ENCODE peak calls at places on chromosomes 7 and 10, in six cellular contexts. O is mucosa of descending colon, K is lower lobe of right lung, Y is lower leg skin, V is DND-41, T is mesendoderm. Q is an unnamed sample.
A peak's percentile ranks its signal among the peaks of the same experiment; 100 is the strongest.

GRCh38 chr10:101139421-101139911 is 8.4 kb downstream of the TLX1 start:
- DNase-seq in O (no peak), K (no peak), Y (no peak), V (no peak), T (peak; percentile 86), Q (no peak)

GRCh38 chr7:65250697-65251395 is 122.8 kb upstream of the ZNF92 start:
- DNase-seq in O (no peak), K (no peak), Y (peak; percentile 58), V (no peak), T (no peak), Q (no peak)

GRCh38 chr10:13665516-13666262 is 78.9 kb downstream of the PRPF18 start:
- DNase-seq in O (no peak), K (no peak), Y (peak; percentile 76), V (no peak), T (no peak), Q (no peak)

GRCh38 chr7:150367677-150368097 is 935 bp upstream of the REPIN1 start:
- DNase-seq in O (no peak), K (no peak), Y (no peak), V (no peak), T (no peak), Q (no peak)

GRCh38 chr10:5557799-5558771 is 33.3 kb downstream of the CALML3 start:
- DNase-seq in O (no peak), K (peak; percentile 43), Y (peak; percentile 83), V (no peak), T (peak; percentile 33), Q (no peak)

GRCh38 chr10:62805139-62806092 is 896 bp downstream of the ADO start:
- DNase-seq in O (peak; percentile 47), K (peak; percentile 71), Y (peak; percentile 90), V (no peak), T (peak; percentile 77), Q (no peak)

GRCh38 chr10:80855348-80855971 is 317.8 kb downstream of the SH2D4B start:
- DNase-seq in O (peak; percentile 15), K (no peak), Y (no peak), V (peak; percentile 5), T (peak; percentile 78), Q (no peak)

GRCh38 chr10:95542330-95542729 is 18.8 kb downstream of the SORBS1 start:
- DNase-seq in O (no peak), K (no peak), Y (no peak), V (no peak), T (peak; percentile 69), Q (no peak)

GRCh38 chr10:18060217-18060616 is 80.0 kb upstream of the CACNB2 start:
- DNase-seq in O (no peak), K (no peak), Y (no peak), V (no peak), T (peak; percentile 39), Q (no peak)

GRCh38 chr7:51606601-51607154 is 290.1 kb upstream of the COBL start:
- DNase-seq in O (peak; percentile 63), K (no peak), Y (no peak), V (no peak), T (no peak), Q (no peak)

GRCh38 chr7:25665346-25665745 is 437.1 kb upstream of the NPVF start:
- DNase-seq in O (peak; percentile 16), K (no peak), Y (peak; percentile 89), V (no peak), T (no peak), Q (no peak)

GRCh38 chr7:47889723-47890122 is 58.5 kb downstream of the PKD1L1 start:
- DNase-seq in O (no peak), K (no peak), Y (peak; percentile 82), V (no peak), T (no peak), Q (no peak)

GRCh38 chr7:47890125-47890524 is 58.1 kb downstream of the PKD1L1 start:
- DNase-seq in O (no peak), K (no peak), Y (peak; percentile 76), V (no peak), T (no peak), Q (no peak)

GRCh38 chr7:47890606-47891005 is 57.7 kb downstream of the PKD1L1 start:
- DNase-seq in O (no peak), K (no peak), Y (peak; percentile 50), V (no peak), T (no peak), Q (no peak)

GRCh38 chr7:47887016-47887640 is 61.1 kb downstream of the PKD1L1 start:
- DNase-seq in O (no peak), K (no peak), Y (peak; percentile 68), V (no peak), T (no peak), Q (no peak)

DNA sequence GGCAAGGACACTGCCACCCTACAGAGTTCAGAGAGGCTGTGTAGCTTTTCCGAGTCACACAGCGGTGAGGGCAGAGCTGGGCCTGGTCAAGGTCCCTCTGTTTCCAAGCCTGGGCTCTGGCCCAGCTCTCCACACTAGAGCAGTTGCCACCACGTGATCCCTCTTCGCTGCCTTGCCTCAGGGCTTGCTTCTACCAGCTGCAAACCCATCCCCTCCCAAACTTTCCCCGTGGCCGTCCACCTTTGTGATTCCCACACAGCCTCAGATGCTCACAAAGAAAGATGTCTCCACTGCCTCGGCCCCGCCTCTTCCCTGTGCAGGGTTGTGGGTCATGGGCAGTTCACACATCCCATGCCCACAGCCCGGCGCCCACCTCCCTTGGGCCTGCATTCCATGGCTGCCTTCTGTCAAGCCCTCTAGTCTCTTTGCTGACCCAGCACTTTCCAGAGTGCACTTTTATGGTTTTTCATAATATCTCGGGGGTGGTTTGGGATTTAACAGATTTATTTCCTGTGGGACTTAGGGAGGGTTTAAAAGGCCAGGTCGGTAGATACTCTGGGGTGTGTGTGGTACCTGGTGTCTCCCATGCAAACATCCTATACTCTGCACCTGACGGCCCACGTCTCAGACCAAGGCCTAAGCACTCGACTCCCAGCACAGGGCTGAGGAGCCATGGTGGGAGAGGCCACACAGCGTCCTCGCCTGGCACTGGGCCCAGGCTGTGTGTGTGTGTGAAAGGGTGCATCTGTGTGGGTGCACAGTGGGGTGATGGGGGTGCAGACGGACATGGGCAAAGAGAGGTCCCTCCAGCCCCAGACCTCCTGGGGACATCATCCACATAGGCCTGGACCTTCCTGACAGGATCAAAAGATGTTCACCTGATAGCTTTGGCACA is 59.6 kb downstream of the PKD1L1 start:
- DNase-seq in O (no peak), K (no peak), Y (peak; percentile 76), V (no peak), T (no peak), Q (no peak)
- H3K4me3 ChIP-seq in O (no peak overlapping the region), K (no peak overlapping the region), Y (no peak overlapping the region), V (no peak overlapping the region), T (no peak overlapping the region), Q (no peak overlapping the region)

DNA sequence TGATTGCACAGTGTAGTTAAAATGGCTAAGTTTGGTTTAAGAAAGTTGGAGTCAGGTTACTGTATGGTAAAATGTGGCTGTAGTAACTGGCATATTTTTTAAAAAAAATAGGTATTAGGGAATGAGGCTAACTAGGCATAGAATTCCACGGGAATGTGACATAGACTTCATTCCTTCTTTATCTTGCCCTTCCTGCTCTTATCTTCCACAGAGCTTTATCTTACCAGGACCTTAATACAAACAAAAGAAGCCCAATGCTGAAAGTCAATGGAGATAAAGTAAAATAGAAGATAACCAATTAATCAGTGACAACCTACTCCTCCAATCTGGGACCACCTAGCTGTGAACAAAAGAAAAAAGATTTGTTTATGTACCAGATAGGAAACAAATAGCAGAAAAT is 58.1 kb downstream of the TET1 start:
- DNase-seq in O (no peak), K (no peak), Y (no peak), V (no peak), T (peak; percentile 95), Q (no peak)
- H3K4me3 ChIP-seq in O (no peak overlapping the region), K (no peak overlapping the region), Y (no peak overlapping the region), V (no peak overlapping the region), T (no peak overlapping the region), Q (no peak overlapping the region)

GRCh38 chr10:120691623-120692022 is 159.5 kb upstream of the WDR11 start:
- DNase-seq in O (no peak), K (no peak), Y (no peak), V (no peak), T (no peak), Q (no peak)
- H3K4me3 ChIP-seq in O (no peak overlapping the region), K (no peak overlapping the region), Y (no peak overlapping the region), V (no peak overlapping the region), T (no peak overlapping the region), Q (no peak overlapping the region)

DNA sequence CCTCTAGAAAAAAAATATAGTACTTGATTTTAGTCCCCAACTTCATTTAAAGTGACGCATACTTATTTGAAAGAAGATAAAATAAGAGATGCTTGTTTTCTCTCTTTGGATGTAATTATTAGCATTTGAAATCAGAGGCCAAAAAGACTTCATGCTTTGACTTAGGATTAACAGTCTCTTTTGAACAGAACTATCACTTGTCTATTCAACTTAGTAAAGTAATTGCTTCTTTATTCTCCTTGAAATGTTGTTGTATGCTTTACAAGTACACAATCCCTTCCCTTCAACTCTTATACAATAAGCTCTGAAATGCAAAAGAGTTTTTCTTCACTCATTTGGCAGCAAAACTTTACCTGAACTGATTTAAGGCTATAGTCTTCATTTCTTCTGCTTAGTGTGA is 80.8 kb downstream of the HIBADH start:
- DNase-seq in O (no peak), K (no peak), Y (no peak), V (no peak), T (no peak), Q (no peak)
- H3K4me3 ChIP-seq in O (no peak overlapping the region), K (no peak overlapping the region), Y (no peak overlapping the region), V (no peak overlapping the region), T (no peak overlapping the region), Q (no peak overlapping the region)

GRCh38 chr7:95526128-95526738 is 40.5 kb downstream of the ASB4 start:
- DNase-seq in O (no peak), K (no peak), Y (no peak), V (no peak), T (no peak), Q (no peak)

GRCh38 chr7:95529701-95530100 is 44.0 kb downstream of the ASB4 start:
- DNase-seq in O (no peak), K (no peak), Y (no peak), V (no peak), T (no peak), Q (no peak)

GRCh38 chr7:95525503-95525902 is 39.8 kb downstream of the ASB4 start:
- DNase-seq in O (no peak), K (no peak), Y (no peak), V (no peak), T (no peak), Q (no peak)

GRCh38 chr7:95527033-95527775 is 41.5 kb downstream of the ASB4 start:
- DNase-seq in O (peak; percentile 55), K (no peak), Y (peak; percentile 85), V (peak; percentile 49), T (peak; percentile 79), Q (no peak)

GRCh38 chr7:95527776-95528250 is 42.1 kb downstream of the ASB4 start:
- DNase-seq in O (no peak), K (no peak), Y (no peak), V (no peak), T (peak; percentile 4), Q (no peak)
- H3K4me3 ChIP-seq in O (no peak overlapping the region), K (no peak overlapping the region), Y (no peak overlapping the region), V (no peak overlapping the region), T (no peak overlapping the region), Q (no peak overlapping the region)

GRCh38 chr7:27115161-27116018 is 12.9 kb upstream of the HOXA2 start:
- DNase-seq in O (peak; percentile 80), K (no peak), Y (no peak), V (no peak), T (peak; percentile 64), Q (no peak)
- H3K4me3 ChIP-seq in O (peak overlapping the region; percentile 6), K (peak overlapping the region; percentile 55), Y (no peak overlapping the region), V (no peak overlapping the region), T (no peak overlapping the region), Q (no peak overlapping the region)